ENCODE peak calls at places on chromosomes 12 and 14, in five cellular contexts. One of them, this sample, is unnamed.

GRCh38 chr12:64616221-64616620 is 5.9 kb downstream of the RASSF3 start:
- DNase-seq in frontal cortex: no peak
- DNase-seq in SW 1271: no peak
- DNase-seq in activated CD4-positive, CD25-positive, alpha-beta regulatory T cell: no peak
- DNase-seq in NCI-H446 treated with DMSO at 0.1 percent for 48 hours: no peak
- DNase-seq in this sample: no peak

GRCh38 chr12:76199808-76200207 is 115.3 kb upstream of the NAP1L1 start:
- DNase-seq in frontal cortex: no peak
- DNase-seq in SW 1271: no peak
- DNase-seq in activated CD4-positive, CD25-positive, alpha-beta regulatory T cell: no peak
- DNase-seq in NCI-H446 treated with DMSO at 0.1 percent for 48 hours: no peak
- DNase-seq in this sample: no peak

GRCh38 chr12:94536040-94536965 is 76.6 kb upstream of the CEP83 start:
- DNase-seq in frontal cortex: no peak
- DNase-seq in SW 1271: no peak
- DNase-seq in activated CD4-positive, CD25-positive, alpha-beta regulatory T cell: no peak
- DNase-seq in NCI-H446 treated with DMSO at 0.1 percent for 48 hours: no peak
- DNase-seq in this sample: no peak

GRCh38 chr12:87596636-87597035 is 432.6 kb downstream of the C12orf50 start:
- DNase-seq in frontal cortex: no peak
- DNase-seq in SW 1271: no peak
- DNase-seq in activated CD4-positive, CD25-positive, alpha-beta regulatory T cell: no peak
- DNase-seq in NCI-H446 treated with DMSO at 0.1 percent for 48 hours: no peak
- DNase-seq in this sample: no peak

GRCh38 chr12:98471085-98471484 is 44.3 kb upstream of the TMPO start:
- DNase-seq in frontal cortex: no peak
- DNase-seq in SW 1271: no peak
- DNase-seq in activated CD4-positive, CD25-positive, alpha-beta regulatory T cell: no peak
- DNase-seq in NCI-H446 treated with DMSO at 0.1 percent for 48 hours: no peak
- DNase-seq in this sample: no peak

GRCh38 chr12:109562871-109563270 is 10.4 kb downstream of the MMAB start:
- DNase-seq in frontal cortex: no peak
- DNase-seq in SW 1271: no peak
- DNase-seq in activated CD4-positive, CD25-positive, alpha-beta regulatory T cell: no peak
- DNase-seq in NCI-H446 treated with DMSO at 0.1 percent for 48 hours: no peak
- DNase-seq in this sample: no peak

GRCh38 chr12:7092229-7092985 is at the start of gene C1R:
- DNase-seq in frontal cortex: peak
- DNase-seq in SW 1271: no peak
- DNase-seq in activated CD4-positive, CD25-positive, alpha-beta regulatory T cell: peak
- DNase-seq in NCI-H446 treated with DMSO at 0.1 percent for 48 hours: no peak
- DNase-seq in this sample: no peak

GRCh38 chr12:48557919-48558318 is 11.9 kb downstream of the LALBA start:
- DNase-seq in frontal cortex: no peak
- DNase-seq in SW 1271: no peak
- DNase-seq in activated CD4-positive, CD25-positive, alpha-beta regulatory T cell: no peak
- DNase-seq in NCI-H446 treated with DMSO at 0.1 percent for 48 hours: no peak
- DNase-seq in this sample: no peak

GRCh38 chr12:86421333-86421732 is 165.1 kb upstream of the MGAT4C start:
- DNase-seq in frontal cortex: no peak
- DNase-seq in SW 1271: no peak
- DNase-seq in activated CD4-positive, CD25-positive, alpha-beta regulatory T cell: no peak
- DNase-seq in NCI-H446 treated with DMSO at 0.1 percent for 48 hours: no peak
- DNase-seq in this sample: no peak

GRCh38 chr14:22819191-22819988 is 4.2 kb upstream of the SLC7A7 start:
- DNase-seq in frontal cortex: no peak
- DNase-seq in SW 1271: no peak
- DNase-seq in activated CD4-positive, CD25-positive, alpha-beta regulatory T cell: no peak
- DNase-seq in NCI-H446 treated with DMSO at 0.1 percent for 48 hours: no peak
- DNase-seq in this sample: no peak

GRCh38 chr12:108484431-108484830 is 30.6 kb upstream of the FICD start:
- DNase-seq in frontal cortex: no peak
- DNase-seq in SW 1271: no peak
- DNase-seq in activated CD4-positive, CD25-positive, alpha-beta regulatory T cell: no peak
- DNase-seq in NCI-H446 treated with DMSO at 0.1 percent for 48 hours: no peak
- DNase-seq in this sample: peak

GRCh38 chr14:31802838-31803237 is 241.6 kb downstream of the NUBPL start:
- DNase-seq in frontal cortex: no peak
- DNase-seq in SW 1271: no peak
- DNase-seq in activated CD4-positive, CD25-positive, alpha-beta regulatory T cell: no peak
- DNase-seq in NCI-H446 treated with DMSO at 0.1 percent for 48 hours: no peak
- DNase-seq in this sample: no peak

GRCh38 chr14:49959822-49960408 is 67.0 kb downstream of the ARF6 start:
- DNase-seq in frontal cortex: no peak
- DNase-seq in SW 1271: no peak
- DNase-seq in activated CD4-positive, CD25-positive, alpha-beta regulatory T cell: no peak
- DNase-seq in NCI-H446 treated with DMSO at 0.1 percent for 48 hours: no peak
- DNase-seq in this sample: no peak

GRCh38 chr12:104226672-104227071 is 11.1 kb downstream of the TXNRD1 start:
- DNase-seq in frontal cortex: no peak
- DNase-seq in SW 1271: no peak
- DNase-seq in activated CD4-positive, CD25-positive, alpha-beta regulatory T cell: no peak
- DNase-seq in NCI-H446 treated with DMSO at 0.1 percent for 48 hours: no peak
- DNase-seq in this sample: no peak

GRCh38 chr12:123450636-123451035 is 7.3 kb upstream of the SNRNP35 start:
- DNase-seq in frontal cortex: no peak
- DNase-seq in SW 1271: no peak
- DNase-seq in activated CD4-positive, CD25-positive, alpha-beta regulatory T cell: no peak
- DNase-seq in NCI-H446 treated with DMSO at 0.1 percent for 48 hours: no peak
- DNase-seq in this sample: no peak

GRCh38 chr14:104598461-104599273 is 5.9 kb downstream of the TMEM179 start:
- DNase-seq in frontal cortex: peak
- DNase-seq in SW 1271: no peak
- DNase-seq in activated CD4-positive, CD25-positive, alpha-beta regulatory T cell: no peak
- DNase-seq in NCI-H446 treated with DMSO at 0.1 percent for 48 hours: peak
- DNase-seq in this sample: no peak

GRCh38 chr14:101352567-101352966 is 208.7 kb upstream of the DIO3 start:
- DNase-seq in frontal cortex: no peak
- DNase-seq in SW 1271: no peak
- DNase-seq in activated CD4-positive, CD25-positive, alpha-beta regulatory T cell: no peak
- DNase-seq in NCI-H446 treated with DMSO at 0.1 percent for 48 hours: no peak
- DNase-seq in this sample: no peak

GRCh38 chr14:104547310-104547997 is 32.1 kb upstream of the C14orf180 start:
- DNase-seq in frontal cortex: peak
- DNase-seq in SW 1271: no peak
- DNase-seq in activated CD4-positive, CD25-positive, alpha-beta regulatory T cell: no peak
- DNase-seq in NCI-H446 treated with DMSO at 0.1 percent for 48 hours: no peak
- DNase-seq in this sample: no peak

GRCh38 chr12:5047729-5048128 is 4.0 kb downstream of the KCNA5 start:
- DNase-seq in frontal cortex: no peak
- DNase-seq in SW 1271: no peak
- DNase-seq in activated CD4-positive, CD25-positive, alpha-beta regulatory T cell: no peak
- DNase-seq in NCI-H446 treated with DMSO at 0.1 percent for 48 hours: no peak
- DNase-seq in this sample: no peak

GRCh38 chr12:94616217-94616729 is 34.1 kb downstream of the TMCC3 start:
- DNase-seq in frontal cortex: peak
- DNase-seq in SW 1271: no peak
- DNase-seq in activated CD4-positive, CD25-positive, alpha-beta regulatory T cell: no peak
- DNase-seq in NCI-H446 treated with DMSO at 0.1 percent for 48 hours: no peak
- DNase-seq in this sample: no peak

GRCh38 chr12:11705010-11705409 is 55.5 kb downstream of the ETV6 start:
- DNase-seq in frontal cortex: no peak
- DNase-seq in SW 1271: no peak
- DNase-seq in activated CD4-positive, CD25-positive, alpha-beta regulatory T cell: no peak
- DNase-seq in NCI-H446 treated with DMSO at 0.1 percent for 48 hours: no peak
- DNase-seq in this sample: peak

GRCh38 chr12:127383281-127383680 is 883.7 kb upstream of the TMEM132C start:
- DNase-seq in frontal cortex: no peak
- DNase-seq in SW 1271: no peak
- DNase-seq in activated CD4-positive, CD25-positive, alpha-beta regulatory T cell: no peak
- DNase-seq in NCI-H446 treated with DMSO at 0.1 percent for 48 hours: no peak
- DNase-seq in this sample: no peak

GRCh38 chr12:1130164-1130563 is 139.1 kb downstream of the ERC1 start:
- DNase-seq in frontal cortex: no peak
- DNase-seq in SW 1271: no peak
- DNase-seq in activated CD4-positive, CD25-positive, alpha-beta regulatory T cell: no peak
- DNase-seq in NCI-H446 treated with DMSO at 0.1 percent for 48 hours: no peak
- DNase-seq in this sample: no peak

GRCh38 chr14:96102071-96102856 is 63.1 kb downstream of the C14orf132 start:
- DNase-seq in frontal cortex: no peak
- DNase-seq in SW 1271: no peak
- DNase-seq in activated CD4-positive, CD25-positive, alpha-beta regulatory T cell: no peak
- DNase-seq in NCI-H446 treated with DMSO at 0.1 percent for 48 hours: no peak
- DNase-seq in this sample: no peak

GRCh38 chr12:119796292-119796691 is 80.8 kb downstream of the CIT start:
- DNase-seq in frontal cortex: no peak
- DNase-seq in SW 1271: no peak
- DNase-seq in activated CD4-positive, CD25-positive, alpha-beta regulatory T cell: no peak
- DNase-seq in NCI-H446 treated with DMSO at 0.1 percent for 48 hours: no peak
- DNase-seq in this sample: no peak

GRCh38 chr12:63206908-63207307 is 55.9 kb upstream of the AVPR1A start:
- DNase-seq in frontal cortex: no peak
- DNase-seq in SW 1271: no peak
- DNase-seq in activated CD4-positive, CD25-positive, alpha-beta regulatory T cell: no peak
- DNase-seq in NCI-H446 treated with DMSO at 0.1 percent for 48 hours: no peak
- DNase-seq in this sample: no peak

GRCh38 chr12:40551466-40551865 is 140.8 kb upstream of the CNTN1 start:
- DNase-seq in frontal cortex: no peak
- DNase-seq in SW 1271: no peak
- DNase-seq in activated CD4-positive, CD25-positive, alpha-beta regulatory T cell: no peak
- DNase-seq in NCI-H446 treated with DMSO at 0.1 percent for 48 hours: no peak
- DNase-seq in this sample: no peak

GRCh38 chr12:42332301-42332894 is 6.4 kb downstream of the PPHLN1 start:
- DNase-seq in frontal cortex: no peak
- DNase-seq in SW 1271: no peak
- DNase-seq in activated CD4-positive, CD25-positive, alpha-beta regulatory T cell: no peak
- DNase-seq in NCI-H446 treated with DMSO at 0.1 percent for 48 hours: peak
- DNase-seq in this sample: no peak

GRCh38 chr12:102326987-102327386 is 129.4 kb upstream of the PMCH start:
- DNase-seq in frontal cortex: no peak
- DNase-seq in SW 1271: no peak
- DNase-seq in activated CD4-positive, CD25-positive, alpha-beta regulatory T cell: no peak
- DNase-seq in NCI-H446 treated with DMSO at 0.1 percent for 48 hours: no peak
- DNase-seq in this sample: no peak

GRCh38 chr12:105444050-105444808 is 113.7 kb downstream of the C12orf75 start:
- DNase-seq in frontal cortex: no peak
- DNase-seq in SW 1271: no peak
- DNase-seq in activated CD4-positive, CD25-positive, alpha-beta regulatory T cell: no peak
- DNase-seq in NCI-H446 treated with DMSO at 0.1 percent for 48 hours: no peak
- DNase-seq in this sample: no peak

GRCh38 chr12:22765731-22766130 is 140.8 kb downstream of the ETNK1 start:
- DNase-seq in frontal cortex: no peak
- DNase-seq in SW 1271: no peak
- DNase-seq in activated CD4-positive, CD25-positive, alpha-beta regulatory T cell: no peak
- DNase-seq in NCI-H446 treated with DMSO at 0.1 percent for 48 hours: no peak
- DNase-seq in this sample: no peak

GRCh38 chr12:4539167-4539870 is 629 bp downstream of the RAD51AP1 start:
- DNase-seq in frontal cortex: no peak
- DNase-seq in SW 1271: no peak
- DNase-seq in activated CD4-positive, CD25-positive, alpha-beta regulatory T cell: no peak
- DNase-seq in NCI-H446 treated with DMSO at 0.1 percent for 48 hours: no peak
- DNase-seq in this sample: no peak

GRCh38 chr12:108701779-108702435 is 29.4 kb downstream of the CORO1C start:
- DNase-seq in frontal cortex: no peak
- DNase-seq in SW 1271: no peak
- DNase-seq in activated CD4-positive, CD25-positive, alpha-beta regulatory T cell: no peak
- DNase-seq in NCI-H446 treated with DMSO at 0.1 percent for 48 hours: no peak
- DNase-seq in this sample: no peak

GRCh38 chr12:41940571-41940970 is 204.1 kb downstream of the GXYLT1 start:
- DNase-seq in frontal cortex: no peak
- DNase-seq in SW 1271: no peak
- DNase-seq in activated CD4-positive, CD25-positive, alpha-beta regulatory T cell: no peak
- DNase-seq in NCI-H446 treated with DMSO at 0.1 percent for 48 hours: no peak
- DNase-seq in this sample: no peak

GRCh38 chr14:80211143-80212024 is at the start of gene DIO2:
- DNase-seq in frontal cortex: peak
- DNase-seq in SW 1271: no peak
- DNase-seq in activated CD4-positive, CD25-positive, alpha-beta regulatory T cell: no peak
- DNase-seq in NCI-H446 treated with DMSO at 0.1 percent for 48 hours: no peak
- DNase-seq in this sample: no peak

GRCh38 chr12:45357547-45358417 is 141.9 kb downstream of the ANO6 start:
- DNase-seq in frontal cortex: no peak
- DNase-seq in SW 1271: no peak
- DNase-seq in activated CD4-positive, CD25-positive, alpha-beta regulatory T cell: no peak
- DNase-seq in NCI-H446 treated with DMSO at 0.1 percent for 48 hours: no peak
- DNase-seq in this sample: no peak

GRCh38 chr14:56490379-56490778 is 89.2 kb upstream of the TMEM260 start:
- DNase-seq in frontal cortex: no peak
- DNase-seq in SW 1271: no peak
- DNase-seq in activated CD4-positive, CD25-positive, alpha-beta regulatory T cell: no peak
- DNase-seq in NCI-H446 treated with DMSO at 0.1 percent for 48 hours: no peak
- DNase-seq in this sample: no peak